ENCODE peak calls at places on chromosomes 13 and 19, in six cellular contexts. V, Q, S, Z, Y and J are unnamed samples.

GRCh38 chr13:99528547-99528946 is 27.3 kb downstream of the TM9SF2 start:
- DNase-seq in S (no peak), Z (peak), Q (no peak), Y (peak), V (no peak), J (peak)

GRCh38 chr13:30727491-30728350 is 7.6 kb upstream of the ALOX5AP start:
- DNase-seq in Z (no peak), Y (no peak), S (no peak), Q (no peak), V (no peak), J (no peak)

GRCh38 chr13:84430441-84430840 is 548.2 kb upstream of the SLITRK1 start:
- DNase-seq in V (peak), Y (no peak), Z (no peak), Q (no peak), S (peak), J (no peak)

GRCh38 chr19:10334340-10335148 is 1.2 kb upstream of the RAVER1 start:
- DNase-seq in Q (peak), V (peak), S (peak), Y (peak), Z (peak), J (no peak)

GRCh38 chr13:99614465-99614885 is 113.2 kb downstream of the TM9SF2 start:
- DNase-seq in Y (peak), Q (no peak), Z (peak), S (peak), V (peak), J (peak)

GRCh38 chr19:4327877-4328242 is 10.8 kb downstream of the STAP2 start:
- DNase-seq in Q (no peak), S (no peak), V (no peak), Z (no peak), Y (no peak), J (no peak)

GRCh38 chr13:70310720-70311119 is 202.5 kb upstream of the KLHL1 start:
- DNase-seq in Y (no peak), Z (peak), S (no peak), V (no peak), Q (peak), J (no peak)

GRCh38 chr13:89687066-89687465 is 1660.4 kb upstream of the MIR17HG start:
- DNase-seq in Z (no peak), Q (no peak), V (no peak), S (no peak), Y (no peak), J (no peak)

GRCh38 chr19:50309396-50310125 is 19.6 kb downstream of the KCNC3 start:
- DNase-seq in S (no peak), Q (no peak), V (no peak), Z (no peak), Y (no peak), J (no peak)

GRCh38 chr19:49691243-49692101 is 556 bp downstream of the CPT1C start:
- DNase-seq in V (peak), S (peak), Q (peak), Y (peak), Z (no peak), J (peak)

GRCh38 chr13:47484564-47484963 is 516.5 kb downstream of the SUCLA2 start:
- DNase-seq in Z (peak), S (peak), Q (peak), Y (no peak), V (peak), J (no peak)

DNA sequence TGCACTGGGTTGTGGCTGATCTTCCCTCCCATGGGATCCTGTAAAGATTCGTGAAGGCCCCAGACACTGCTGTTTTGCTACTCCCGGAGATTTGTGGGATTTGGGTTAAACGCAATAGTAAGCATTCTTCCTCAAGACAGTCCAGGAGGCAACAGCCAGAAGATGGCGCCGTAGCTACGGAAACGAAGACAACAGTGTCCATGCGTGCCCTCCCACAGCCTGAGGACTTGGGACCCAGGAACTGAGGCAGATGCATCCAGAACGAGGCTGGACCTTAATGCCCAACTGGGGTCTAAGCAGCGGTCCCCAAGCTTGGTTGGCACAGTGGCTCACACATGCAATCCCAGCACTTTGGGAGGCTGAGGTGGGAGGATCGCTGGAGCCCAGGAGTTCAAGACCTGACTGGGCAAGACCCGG is 57.6 kb upstream of the ZNF507 start:
- DNase-seq in V (peak), Q (peak), Z (peak), S (peak), Y (no peak), J (no peak)
- TF ChIP-seq CTCF in V (peak), Q (peak), Z (no peak), S (peak), Y (no peak), J (peak)

GRCh38 chr19:35045667-35046300 is 4.3 kb downstream of the HPN start:
- DNase-seq in S (peak), Y (peak), Z (peak), Q (no peak), V (no peak), J (peak)
- TF ChIP-seq CTCF in S (peak), Y (no peak), Z (peak), Q (peak), V (peak), J (peak)

DNA sequence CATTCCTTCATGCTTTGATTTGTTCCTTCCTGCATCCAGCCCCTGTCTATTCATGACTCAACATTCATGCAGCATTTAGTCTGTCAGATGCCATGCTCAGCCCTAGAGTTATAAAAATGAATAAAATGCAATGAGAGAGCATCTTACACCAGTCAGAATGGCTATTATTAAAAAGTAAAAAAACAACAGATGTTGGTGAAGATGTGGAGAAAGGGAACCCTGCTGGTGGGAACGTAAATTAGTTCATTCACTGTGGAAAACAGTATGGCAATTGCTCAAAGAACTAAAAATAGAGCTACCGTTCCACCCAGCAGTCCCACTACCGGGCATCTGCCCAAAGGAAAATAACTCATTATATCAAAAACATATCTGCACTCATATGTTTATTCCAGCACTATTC is 70.0 kb upstream of the GTF3A start:
- DNase-seq in Q (peak), Y (no peak), S (peak), V (peak), Z (no peak), J (no peak)
- TF ChIP-seq CTCF in Q (peak), Y (no peak), S (no peak), V (peak), Z (no peak), J (no peak)

GRCh38 chr19:23439623-23440022 is 44.4 kb upstream of the ZNF91 start:
- DNase-seq in Z (no peak), Y (no peak), Q (no peak), S (no peak), V (no peak), J (no peak)
- TF ChIP-seq CTCF in Z (peak), Y (peak), Q (peak), S (peak), V (peak), J (no peak)

GRCh38 chr13:38900188-38900587 is 90.4 kb downstream of the STOML3 start:
- DNase-seq in S (no peak), V (no peak), Z (no peak), Q (no peak), Y (no peak), J (no peak)
- TF ChIP-seq CTCF in S (no peak), V (peak), Z (no peak), Q (peak), Y (no peak), J (no peak)

DNA sequence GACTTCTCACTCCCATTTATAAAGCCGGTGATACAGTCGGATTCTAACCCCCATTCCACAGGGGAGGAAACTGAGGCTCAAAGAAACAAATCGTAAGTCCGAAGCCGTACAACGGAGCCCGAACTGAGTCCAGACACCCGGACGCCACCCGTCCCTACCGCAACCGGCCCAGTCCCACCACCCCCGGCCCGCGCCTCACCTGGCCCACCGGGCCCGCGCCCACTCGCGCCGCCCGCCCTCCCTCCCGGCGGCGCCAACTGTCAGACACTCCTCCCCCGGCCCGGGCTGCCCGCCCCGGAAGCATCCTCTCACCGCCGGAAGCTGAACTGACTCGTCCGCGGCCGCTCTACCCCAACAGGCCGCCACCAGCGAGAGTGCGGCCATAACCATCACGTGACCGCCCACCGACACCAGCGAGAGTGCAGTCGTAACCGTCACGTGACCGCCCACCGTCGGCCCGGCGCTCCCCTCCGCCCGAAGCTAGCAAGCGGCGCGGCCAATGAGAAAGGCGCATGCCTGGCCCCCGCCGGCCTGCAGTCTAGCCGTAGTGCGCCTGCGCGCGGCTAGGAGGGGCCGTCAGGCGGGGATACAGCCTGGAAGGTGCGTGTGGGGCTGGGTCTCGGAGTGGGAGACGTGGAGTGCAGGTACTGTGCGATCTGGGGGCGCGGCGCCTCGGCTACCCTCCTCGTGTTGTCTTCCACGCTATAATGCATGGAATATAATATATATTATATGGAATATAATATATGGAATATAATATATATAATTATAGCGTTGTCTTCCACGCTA is at the start of the genes C19orf47 and PLD3:
- DNase-seq in S (peak), Q (peak), Y (peak), Z (peak), V (peak), J (peak)
- TF ChIP-seq CTCF in S (no peak), Q (no peak), Y (no peak), Z (no peak), V (no peak), J (no peak)